ENCODE peak calls at places on chromosomes 13 and 19, in five cellular contexts. R is spleen, M is HCT116, S is suprapubic skin, X is transverse colon. Y is an unnamed sample.

GRCh38 chr19:6729573-6730152 is 7.7 kb downstream of the GPR108 start:
- DNase-seq in R (no peak), M (no peak), S (no peak), X (no peak), Y (no peak)

GRCh38 chr13:23941216-23941615 is 43.9 kb upstream of the C1QTNF9B start:
- DNase-seq in R (no peak), M (no peak), S (no peak), X (no peak), Y (no peak)

GRCh38 chr19:56477429-56478338 is 539 bp upstream of the ZNF667 start:
- DNase-seq in R (peak), M (no peak), S (peak), X (peak), Y (peak)

GRCh38 chr13:31334547-31334946 is 134.8 kb downstream of the B3GLCT start:
- DNase-seq in R (no peak), M (no peak), S (no peak), X (no peak), Y (no peak)

GRCh38 chr13:41025518-41025917 is 6.4 kb upstream of the ELF1 start:
- DNase-seq in R (no peak), M (no peak), S (no peak), X (no peak), Y (no peak)

GRCh38 chr19:33720691-33721682 is 75.7 kb upstream of the KCTD15 start:
- DNase-seq in R (peak), M (no peak), S (no peak), X (no peak), Y (no peak)

GRCh38 chr13:46595136-46595917 is 42.4 kb downstream of the LRCH1 start:
- DNase-seq in R (no peak), M (no peak), S (no peak), X (no peak), Y (no peak)

GRCh38 chr13:21964686-21965085 is 293.8 kb downstream of the FGF9 start:
- DNase-seq in R (no peak), M (no peak), S (no peak), X (no peak), Y (no peak)

GRCh38 chr13:43544011-43544410 is 242.8 kb downstream of the ENOX1 start:
- DNase-seq in R (no peak), M (no peak), S (no peak), X (no peak), Y (no peak)

GRCh38 chr13:32501058-32501457 is 37.5 kb downstream of the N4BP2L2 start:
- DNase-seq in R (no peak), M (no peak), S (no peak), X (no peak), Y (no peak)

GRCh38 chr13:68976287-68976686 is 1131.3 kb upstream of the ATXN8OS start:
- DNase-seq in R (no peak), M (no peak), S (no peak), X (no peak), Y (no peak)

GRCh38 chr13:31045621-31046081 is 113.2 kb downstream of the TEX26 start:
- DNase-seq in R (no peak), M (peak), S (peak), X (peak), Y (no peak)

DNA sequence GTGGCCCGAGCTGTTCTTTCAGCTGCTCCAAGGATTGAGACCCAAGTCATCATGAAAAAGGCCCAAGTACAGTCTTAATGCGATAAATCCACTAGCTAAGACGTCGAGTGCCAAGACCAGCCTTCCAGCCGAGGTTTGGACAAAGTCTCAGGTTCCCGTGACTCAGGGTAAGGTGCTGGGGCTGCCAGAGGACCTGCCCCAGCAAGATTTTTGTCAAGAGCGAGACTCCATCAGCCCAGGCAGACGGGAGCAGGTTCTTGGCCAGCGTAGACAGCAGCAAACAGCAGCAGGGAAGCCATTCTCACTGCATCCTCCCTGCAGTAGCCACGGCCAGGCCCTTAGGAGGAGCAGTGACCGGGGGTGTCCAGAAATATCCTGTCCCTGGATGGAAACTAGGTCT is 3.4 kb downstream of the FEM1A start:
- DNase-seq in R (no peak), M (no peak), S (no peak), X (no peak), Y (no peak)
- TF ChIP-seq POLR2AphosphoS5 in R (no peak), M (no peak), S (no peak), X (no peak), Y (no peak)

DNA sequence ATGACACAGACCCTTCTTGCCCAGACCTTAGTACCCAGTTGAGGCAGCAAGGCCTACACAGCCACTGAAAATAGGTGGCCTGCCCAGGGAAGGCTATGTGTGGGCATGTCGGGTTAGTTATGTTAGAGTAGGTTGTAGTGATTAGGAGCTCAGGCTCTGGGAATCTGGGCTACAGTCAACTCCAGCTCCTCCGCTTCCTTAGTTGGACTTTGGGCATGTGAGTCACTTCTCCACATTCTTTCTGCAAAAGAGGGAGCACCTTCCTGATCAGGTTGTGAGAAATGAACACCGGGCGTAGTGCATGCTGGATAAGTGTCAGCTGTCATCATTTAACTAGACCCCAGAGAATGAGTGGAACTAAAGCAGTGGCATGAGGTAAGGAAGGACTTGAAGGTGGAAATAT is 64.8 kb downstream of the ARHGAP35 start:
- DNase-seq in R (no peak), M (no peak), S (no peak), X (peak), Y (no peak)
- TF ChIP-seq POLR2A in R (no peak), M (no peak), S (no peak), X (no peak), Y (no peak)

GRCh38 chr13:97328222-97328790 is 105.7 kb upstream of the RAP2A start:
- DNase-seq in R (no peak), M (no peak), S (no peak), X (no peak), Y (no peak)
- H3K27ac ChIP-seq in R (no peak), M (peak), S (no peak), X (peak), Y (no peak)

GRCh38 chr19:34837262-34837661 is 64.2 kb upstream of the ZNF599 start:
- DNase-seq in R (peak), M (no peak), S (no peak), X (peak), Y (no peak)
- TF ChIP-seq POLR2AphosphoS5 in R (no peak), M (no peak), S (no peak), X (peak), Y (no peak)

GRCh38 chr19:42487025-42487797 is 41.1 kb downstream of the CEACAM1 start:
- DNase-seq in R (no peak), M (no peak), S (no peak), X (no peak), Y (no peak)
- TF ChIP-seq POLR2A in R (no peak), M (no peak), S (no peak), X (no peak), Y (no peak)

GRCh38 chr19:16260160-16260793 is 62.6 kb downstream of the AP1M1 start:
- DNase-seq in R (no peak), M (no peak), S (no peak), X (no peak), Y (no peak)

GRCh38 chr19:16261584-16262370 is 62.8 kb upstream of the KLF2 start:
- DNase-seq in R (no peak), M (no peak), S (no peak), X (no peak), Y (no peak)

GRCh38 chr19:16262618-16263017 is 62.0 kb upstream of the KLF2 start:
- DNase-seq in R (no peak), M (no peak), S (no peak), X (peak), Y (no peak)

GRCh38 chr19:16259385-16260159 is 61.9 kb downstream of the AP1M1 start:
- DNase-seq in R (peak), M (no peak), S (no peak), X (peak), Y (no peak)

GRCh38 chr19:16260794-16261161 is 63.1 kb downstream of the AP1M1 start:
- DNase-seq in R (no peak), M (no peak), S (no peak), X (no peak), Y (no peak)
- H3K27ac ChIP-seq in R (peak), M (no peak), S (no peak), X (no peak), Y (no peak)

GRCh38 chr13:27183561-27184147 is 12.0 kb upstream of the USP12 start:
- DNase-seq in R (no peak), M (no peak), S (no peak), X (no peak), Y (no peak)

GRCh38 chr13:27182054-27182453 is 10.4 kb upstream of the USP12 start:
- DNase-seq in R (no peak), M (no peak), S (no peak), X (no peak), Y (no peak)

GRCh38 chr13:27177852-27178251 is 6.2 kb upstream of the USP12 start:
- DNase-seq in R (no peak), M (no peak), S (no peak), X (no peak), Y (no peak)

GRCh38 chr13:27186295-27186694 is 14.7 kb upstream of the USP12 start:
- DNase-seq in R (no peak), M (no peak), S (no peak), X (no peak), Y (no peak)

GRCh38 chr13:27182844-27183497 is 11.4 kb upstream of the USP12 start:
- DNase-seq in R (no peak), M (peak), S (no peak), X (no peak), Y (no peak)
- TF ChIP-seq POLR2AphosphoS5 in R (no peak), M (peak), S (no peak), X (peak), Y (no peak)

GRCh38 chr19:48274938-48275337 is 5.1 kb downstream of the ZNF114 start:
- DNase-seq in R (no peak), M (no peak), S (no peak), X (no peak), Y (no peak)

GRCh38 chr19:48274173-48274572 is 4.3 kb downstream of the ZNF114 start:
- DNase-seq in R (no peak), M (no peak), S (no peak), X (no peak), Y (no peak)

DNA sequence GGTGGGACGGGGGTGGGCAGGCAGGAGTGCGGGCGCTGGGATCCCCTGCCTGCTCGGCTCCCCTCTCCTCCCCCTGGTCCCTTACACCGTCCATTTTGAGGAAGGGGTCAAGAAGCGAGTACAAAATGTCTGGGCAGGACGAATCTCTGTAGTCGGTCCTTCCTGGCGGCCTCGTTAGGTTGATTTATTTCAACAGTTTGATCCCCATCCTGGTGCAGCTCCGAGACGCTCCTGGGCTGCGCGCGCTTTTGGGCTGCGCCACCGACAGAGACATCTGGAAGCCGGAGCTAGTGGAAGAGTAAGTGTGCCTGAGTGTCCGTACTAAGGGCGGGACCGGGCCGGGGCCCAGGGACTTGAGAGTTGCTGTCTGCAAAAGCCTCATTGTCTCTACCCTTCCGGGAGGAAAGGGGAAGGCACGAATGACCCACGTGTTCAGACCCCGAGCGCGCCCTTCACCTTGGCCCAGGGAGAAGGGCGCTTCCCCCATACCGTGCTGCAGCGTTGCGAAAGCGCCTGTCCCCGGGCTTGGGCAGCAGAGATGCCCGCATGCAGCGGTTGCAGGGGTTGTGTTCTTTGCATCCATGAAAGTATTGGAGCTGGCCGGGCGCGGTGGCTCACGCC is 1.8 kb downstream of the ZNF114 start:
- DNase-seq in R (peak), M (no peak), S (peak), X (peak), Y (no peak)
- TF ChIP-seq POLR2A in R (no peak), M (peak), S (no peak), X (no peak), Y (no peak)

DNA sequence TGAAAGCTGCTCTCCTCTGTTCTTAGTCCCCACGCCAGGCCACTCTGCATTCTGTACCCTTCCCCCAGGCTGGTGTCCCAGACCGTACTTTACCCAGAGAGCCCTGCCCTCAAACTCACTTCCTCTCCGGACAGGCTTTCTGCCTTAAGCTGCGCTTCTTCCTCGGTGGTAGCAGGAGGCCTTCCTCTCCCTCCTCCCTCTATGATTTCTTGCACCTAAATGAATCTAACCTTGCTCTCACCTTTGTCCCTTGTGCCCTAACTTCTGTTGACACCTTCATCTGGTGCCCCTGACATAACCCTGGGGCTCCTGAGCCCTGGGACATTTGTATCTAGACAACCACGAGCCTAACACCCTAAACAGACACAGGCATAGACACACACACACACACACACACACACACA is 29.6 kb upstream of the CEACAM21 start:
- DNase-seq in R (peak), M (no peak), S (no peak), X (peak), Y (no peak)
- H3K27ac ChIP-seq in R (peak), M (no peak), S (no peak), X (peak), Y (peak)